ENCODE peak calls at places on chromosomes 7 and 10, in six cellular contexts. W, N, J, I, L and Y are unnamed samples.

GRCh38 chr7:101386558-101387199 is 24.0 kb downstream of the COL26A1 start:
- DNase-seq in N (no peak), L (no peak), I (no peak), J (peak; percentile 79), W (no peak), Y (no peak)

GRCh38 chr7:70238171-70238575 is 639.9 kb downstream of the AUTS2 start:
- DNase-seq in L (no peak), W (no peak), J (no peak), N (no peak), I (no peak), Y (no peak)

GRCh38 chr10:74925716-74926115 is 99.3 kb downstream of the KAT6B start:
- DNase-seq in W (no peak), J (no peak), I (no peak), N (no peak), L (no peak), Y (no peak)

GRCh38 chr7:860149-860548 is 16.2 kb upstream of the GET4 start:
- DNase-seq in I (no peak), L (no peak), N (no peak), W (no peak), J (no peak), Y (no peak)

GRCh38 chr10:7700577-7701125 is 2.5 kb upstream of the ITIH2 start:
- DNase-seq in L (peak; percentile 7), J (no peak), W (no peak), N (peak; percentile 76), I (peak; percentile 67), Y (no peak)

GRCh38 chr7:12771378-12771877 is 84.0 kb downstream of the ARL4A start:
- DNase-seq in W (no peak), J (peak; percentile 39), N (no peak), L (no peak), I (no peak), Y (no peak)

GRCh38 chr7:98785929-98786571 is 83.8 kb downstream of the TMEM130 start:
- DNase-seq in N (peak; percentile 29), J (no peak), L (no peak), I (no peak), W (no peak), Y (no peak)

GRCh38 chr10:33483124-33483794 is 148.8 kb upstream of the NRP1 start:
- DNase-seq in W (no peak), I (no peak), J (peak; percentile 29), L (no peak), N (no peak), Y (no peak)

GRCh38 chr10:60963441-60964256 is 19.7 kb upstream of the RHOBTB1 start:
- DNase-seq in N (no peak), J (no peak), L (no peak), W (no peak), I (peak; percentile 84), Y (no peak)

GRCh38 chr10:590721-591120 is 98.7 kb downstream of the DIP2C start:
- DNase-seq in N (no peak), L (no peak), W (no peak), I (no peak), J (no peak), Y (no peak)

GRCh38 chr10:317219-317868 is 182.1 kb downstream of the ZMYND11 start:
- DNase-seq in W (no peak), J (no peak), L (peak; percentile 61), I (peak; percentile 39), N (no peak), Y (no peak)

GRCh38 chr10:59708816-59709471 is 706 bp downstream of the SLC16A9 start:
- DNase-seq in L (no peak), I (peak; percentile 9), W (peak; percentile 39), J (peak; percentile 68), N (no peak), Y (peak; percentile 36)

GRCh38 chr7:27162930-27163775 is 2.2 kb downstream of the HOXA9 start:
- DNase-seq in W (no peak), L (no peak), J (no peak), I (no peak), N (no peak), Y (no peak)

GRCh38 chr10:110512461-110513187 is 14.9 kb downstream of the DUSP5 start:
- DNase-seq in N (peak; percentile 77), L (peak; percentile 85), J (no peak), W (no peak), I (peak; percentile 94), Y (no peak)

GRCh38 chr7:78218051-78218450 is 419.5 kb downstream of the PHTF2 start:
- DNase-seq in N (no peak), W (no peak), I (peak; percentile 63), J (no peak), L (no peak), Y (no peak)

GRCh38 chr7:71173955-71174354 is 42.0 kb downstream of the GALNT17 start:
- DNase-seq in L (no peak), I (no peak), N (no peak), J (no peak), W (no peak), Y (no peak)

GRCh38 chr10:86152354-86152753 is 214.2 kb downstream of the GRID1 start:
- DNase-seq in N (no peak), L (no peak), W (no peak), J (no peak), I (no peak), Y (no peak)

GRCh38 chr10:71916827-71917226 is 47.4 kb upstream of the CHST3 start:
- DNase-seq in N (no peak), J (no peak), I (no peak), L (no peak), W (no peak), Y (no peak)

GRCh38 chr10:113386005-113386404 is 166.8 kb upstream of the HABP2 start:
- DNase-seq in J (no peak), I (peak; percentile 68), L (no peak), N (peak; percentile 13), W (no peak), Y (no peak)

GRCh38 chr7:106570146-106570545 is 90.8 kb downstream of the CCDC71L start:
- DNase-seq in I (no peak), N (no peak), L (no peak), J (no peak), W (no peak), Y (no peak)

GRCh38 chr10:114758331-114758730 is 63.2 kb upstream of the FHIP2A start:
- DNase-seq in I (no peak), W (no peak), N (no peak), J (no peak), L (peak; percentile 53), Y (no peak)

GRCh38 chr10:101695404-101695732 is 398 bp upstream of the FBXW4 start:
- DNase-seq in I (no peak), N (no peak), J (no peak), L (no peak), W (no peak), Y (no peak)

GRCh38 chr10:68296833-68297232 is 35.0 kb upstream of the HNRNPH3 start:
- DNase-seq in N (no peak), W (no peak), L (no peak), I (no peak), J (no peak), Y (no peak)

GRCh38 chr10:10293431-10293830 is 724.2 kb upstream of the CELF2 start:
- DNase-seq in L (no peak), W (peak; percentile 40), J (peak; percentile 62), N (no peak), I (no peak), Y (no peak)

GRCh38 chr10:126160971-126161630 is 227.2 kb downstream of the ADAM12 start:
- DNase-seq in L (no peak), J (peak; percentile 48), W (no peak), I (peak; percentile 57), N (peak; percentile 40), Y (no peak)
- TF ChIP-seq CTCF in L (peak; percentile 14), J (peak; percentile 79), W (no peak), I (peak; percentile 24), N (peak; percentile 32), Y (peak; percentile 48)

GRCh38 chr7:41938371-41938770 is 235.5 kb upstream of the INHBA start:
- DNase-seq in W (no peak), L (no peak), N (no peak), I (no peak), J (no peak), Y (no peak)

GRCh38 chr7:41940760-41941343 is 238.0 kb upstream of the INHBA start:
- DNase-seq in I (peak; percentile 88), W (peak; percentile 65), J (peak; percentile 86), L (no peak), N (peak; percentile 71), Y (peak; percentile 48)

GRCh38 chr7:41942468-41943097 is 239.7 kb upstream of the INHBA start:
- DNase-seq in W (no peak), I (peak; percentile 58), L (no peak), J (peak; percentile 45), N (peak; percentile 22), Y (no peak)

GRCh38 chr7:41943098-41943577 is 240.2 kb upstream of the INHBA start:
- DNase-seq in J (peak; percentile 88), W (peak; percentile 92), I (peak; percentile 82), N (peak; percentile 68), L (peak; percentile 32), Y (peak; percentile 84)
- TF ChIP-seq CTCF in J (peak; percentile 97), W (peak; percentile 87), I (peak; percentile 95), N (peak; percentile 85), L (peak; percentile 98), Y (peak; percentile 99)

DNA sequence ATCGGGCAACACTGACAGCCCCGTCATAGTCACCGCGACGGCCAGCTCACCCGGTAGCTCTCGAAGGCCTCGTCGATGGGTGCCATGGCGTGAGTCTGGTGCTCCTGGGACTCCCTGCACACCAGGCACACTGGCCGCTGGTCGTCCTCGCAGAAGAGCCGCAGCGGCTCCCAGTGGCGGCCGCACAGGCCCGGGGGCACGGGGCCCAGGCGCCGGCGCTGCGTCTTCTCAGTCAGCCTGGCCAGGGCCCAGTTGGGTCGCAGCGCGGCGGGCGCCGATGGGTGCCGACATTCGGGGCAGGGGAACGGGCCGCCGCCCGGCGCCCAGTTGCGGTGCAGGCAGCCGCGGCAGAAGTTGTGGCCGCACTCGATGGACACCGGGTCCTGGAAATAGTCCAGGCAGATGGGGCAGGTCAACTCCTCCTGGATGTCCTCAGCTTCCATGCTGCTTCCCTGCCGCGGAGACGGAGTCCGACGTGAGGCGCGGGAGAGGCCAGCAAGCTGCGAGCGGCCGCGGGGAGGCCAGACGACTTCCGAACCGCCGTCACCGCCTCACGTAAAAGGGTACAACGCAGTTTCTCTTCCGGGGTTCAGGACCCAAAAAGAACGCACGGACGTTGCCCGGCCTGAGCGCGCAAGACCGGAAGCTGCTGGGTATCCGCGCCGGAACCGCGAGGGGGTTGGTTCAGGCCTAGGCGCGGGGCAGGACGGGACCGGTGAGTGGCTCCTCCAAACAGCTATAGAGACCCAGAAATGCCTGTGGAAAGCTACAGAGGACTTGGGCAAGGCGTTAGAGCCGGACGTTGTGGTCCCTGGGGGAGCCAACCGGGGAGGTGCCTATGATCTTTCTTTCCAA is at the start of gene TRIM4:
- DNase-seq in N (peak; percentile 95), L (peak; percentile 52), I (peak; percentile 93), J (peak; percentile 77), W (peak; percentile 13), Y (peak; percentile 39)
- TF ChIP-seq CTCF in N (peak; percentile 9), L (peak; percentile 20), I (peak; percentile 8), J (no peak), W (no peak), Y (peak; percentile 23)

GRCh38 chr7:129923709-129924108 is 29.1 kb downstream of the UBE2H start:
- DNase-seq in I (peak; percentile 93), L (peak; percentile 71), J (no peak), N (peak; percentile 38), W (no peak), Y (no peak)
- TF ChIP-seq CTCF in I (no peak), L (no peak), J (no peak), N (no peak), W (no peak), Y (no peak)